ENCODE peak calls at places on chromosomes 6 and 20, in four cellular contexts. X is IMR-90, C is GM12878, H is K562. S is an unnamed sample.

GRCh38 chr6:153568601-153569000 is 437.5 kb upstream of the RGS17 start:
- DNase-seq in C (no peak), X (no peak), H (no peak), S (no peak)

GRCh38 chr6:69825904-69826303 is 29.1 kb upstream of the LMBRD1 start:
- DNase-seq in X (peak), C (no peak), H (no peak), S (no peak)

GRCh38 chr6:57267586-57268293 is 45.6 kb upstream of the RAB23 start:
- DNase-seq in X (peak), C (peak), H (peak), S (peak)

GRCh38 chr6:69422474-69422873 is 374.3 kb downstream of the LMBRD1 start:
- DNase-seq in H (no peak), C (no peak), X (no peak), S (no peak)

GRCh38 chr6:470901-471448 is 79.4 kb downstream of the IRF4 start:
- DNase-seq in X (no peak), C (peak), H (no peak), S (no peak)

GRCh38 chr6:11744753-11745152 is 33.9 kb downstream of the ADTRP start:
- DNase-seq in X (peak), H (no peak), C (no peak), S (peak)

GRCh38 chr6:70371454-70372105 is 41.7 kb upstream of the FAM135A start:
- DNase-seq in C (no peak), H (peak), X (peak), S (peak)

GRCh38 chr20:1617055-1617454 is 2.8 kb downstream of the SIRPB1 start:
- DNase-seq in H (no peak), X (no peak), C (no peak), S (peak)

GRCh38 chr6:8047466-8048292 is 16.5 kb downstream of the BLOC1S5 start:
- DNase-seq in H (no peak), X (peak), C (no peak), S (peak)

GRCh38 chr20:53879048-53879684 is 191.2 kb downstream of the BCAS1 start:
- DNase-seq in H (no peak), X (no peak), C (no peak), S (no peak)

GRCh38 chr6:139841794-139842215 is 467.4 kb upstream of the CITED2 start:
- DNase-seq in X (no peak), C (peak), H (no peak), S (no peak)

GRCh38 chr6:109421184-109421583 is 19.2 kb downstream of the PPIL6 start:
- DNase-seq in C (no peak), X (no peak), H (no peak), S (no peak)

GRCh38 chr6:137881522-137881886 is 14.4 kb downstream of the TNFAIP3 start:
- DNase-seq in C (no peak), H (no peak), X (no peak), S (no peak)

GRCh38 chr20:33796263-33796906 is 14.8 kb upstream of the CHMP4B start:
- DNase-seq in X (no peak), H (no peak), C (no peak), S (no peak)

GRCh38 chr6:134063121-134063965 is 10.9 kb upstream of the SLC2A12 start:
- DNase-seq in H (peak), C (no peak), X (peak), S (no peak)
- TF ChIP-seq FOS in H (no peak), C (no peak), X (no peak), S (no peak)

GRCh38 chr6:77455271-77455670 is 8.0 kb downstream of the HTR1B start:
- DNase-seq in H (no peak), C (no peak), X (peak), S (peak)

GRCh38 chr6:77456531-77457248 is 6.6 kb downstream of the HTR1B start:
- DNase-seq in H (no peak), X (peak), C (no peak), S (peak)

GRCh38 chr6:77458421-77458820 is 4.9 kb downstream of the HTR1B start:
- DNase-seq in X (no peak), H (no peak), C (no peak), S (peak)

GRCh38 chr6:77454386-77454785 is 8.9 kb downstream of the HTR1B start:
- DNase-seq in H (no peak), C (no peak), X (peak), S (no peak)

DNA sequence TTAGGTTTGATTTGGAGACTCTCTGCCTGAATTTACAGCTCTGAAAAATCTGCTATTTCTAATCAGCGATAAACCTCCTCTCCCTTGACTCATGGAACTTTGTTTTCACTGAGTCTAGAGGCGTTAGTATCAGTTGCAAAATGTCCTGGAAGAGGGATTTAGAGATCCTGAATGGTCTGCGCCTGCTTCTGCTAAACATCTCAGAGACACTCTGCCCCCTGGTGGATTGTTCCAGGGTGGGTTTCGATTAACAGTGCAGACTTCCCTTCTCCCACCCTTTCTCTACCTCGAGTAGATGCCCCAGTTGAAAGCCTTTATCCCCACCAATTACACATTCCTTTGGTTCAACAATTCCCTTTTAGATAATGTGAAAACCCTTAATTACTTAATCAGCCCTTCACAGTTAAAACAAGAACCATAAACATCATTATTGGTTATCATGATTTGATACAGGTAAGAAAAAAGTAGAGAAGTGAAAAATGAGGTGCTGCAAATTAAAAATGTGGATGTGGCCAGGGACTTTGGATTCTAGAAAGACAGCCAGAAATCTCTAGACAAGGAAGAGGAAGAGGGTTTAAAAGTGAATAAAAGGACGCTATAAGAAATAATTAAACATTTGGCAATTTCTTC is 5.5 kb downstream of the HTR1B start:
- DNase-seq in C (no peak), X (peak), H (peak), S (peak)
- TF ChIP-seq FOS in C (no peak), X (no peak), H (no peak), S (no peak)

GRCh38 chr6:135572051-135572450 is 74.5 kb upstream of the AHI1 start:
- DNase-seq in X (peak), C (no peak), H (no peak), S (no peak)
- TF ChIP-seq FOS in X (no peak), C (no peak), H (no peak), S (no peak)

GRCh38 chr20:12049125-12049524 is 131.4 kb downstream of the BTBD3 start:
- DNase-seq in C (no peak), X (peak), H (no peak), S (peak)

GRCh38 chr20:12054556-12054955 is 136.9 kb downstream of the BTBD3 start:
- DNase-seq in H (no peak), C (no peak), X (no peak), S (peak)

GRCh38 chr20:12051206-12052163 is 133.8 kb downstream of the BTBD3 start:
- DNase-seq in C (no peak), H (no peak), X (no peak), S (peak)

GRCh38 chr20:12056836-12057235 is 139.1 kb downstream of the BTBD3 start:
- DNase-seq in H (no peak), X (no peak), C (no peak), S (no peak)

DNA sequence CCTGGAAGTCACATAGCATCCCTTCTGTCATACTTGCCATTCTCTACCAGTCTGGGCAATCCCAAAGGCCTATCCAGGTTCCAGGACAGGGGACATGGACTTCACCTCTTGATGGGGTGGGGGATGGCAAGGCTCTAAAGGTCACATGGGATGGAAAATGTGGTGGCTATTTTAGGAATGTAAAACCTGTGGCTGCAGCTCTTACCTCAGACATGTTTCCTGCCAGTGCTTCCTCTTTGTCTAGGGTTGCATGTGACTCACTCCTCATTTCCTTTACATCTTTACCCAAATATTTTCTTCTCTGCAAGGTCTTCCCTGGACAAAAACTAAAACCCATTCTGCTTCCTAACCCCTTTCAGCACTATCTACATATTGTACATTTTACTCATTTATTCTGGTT is 135.7 kb downstream of the BTBD3 start:
- DNase-seq in X (peak), H (no peak), C (peak), S (peak)
- TF ChIP-seq FOS in X (no peak), H (no peak), C (no peak), S (peak)